ENCODE peak calls at places on chromosome 11, in nine cellular contexts. One of them, this sample, is unnamed.

GRCh38 chr11:27718853-27719574 is 18.8 kb upstream of the BDNF start:
- DNase-seq in upper lobe of right lung: peak
- DNase-seq in cardiac fibroblast: peak
- DNase-seq in stimulated activated CD4-positive, alpha-beta T cell treated with anti-CD3 and anti-CD28 coated beads, Interleukin-1b, Interleukin-23, amount 100 ng/mL, for 24 hours: no peak
- DNase-seq in IMR-90: peak
- DNase-seq in RCC 7860: no peak
- DNase-seq in tibial artery: peak
- DNase-seq in MM.1S: no peak
- DNase-seq in stimulated activated CD8-positive, alpha-beta memory T cell treated with anti-CD3 and anti-CD28 coated beads, Interleukin-4, amount 100 ng/mL, for 4 hours: no peak
- DNase-seq in this sample: peak

GRCh38 chr11:10322830-10323792 is 18.2 kb downstream of the ADM start:
- DNase-seq in upper lobe of right lung: no peak
- DNase-seq in cardiac fibroblast: peak
- DNase-seq in stimulated activated CD4-positive, alpha-beta T cell treated with anti-CD3 and anti-CD28 coated beads, Interleukin-1b, Interleukin-23, amount 100 ng/mL, for 24 hours: peak
- DNase-seq in IMR-90: peak
- DNase-seq in RCC 7860: peak
- DNase-seq in tibial artery: peak
- DNase-seq in MM.1S: peak
- DNase-seq in stimulated activated CD8-positive, alpha-beta memory T cell treated with anti-CD3 and anti-CD28 coated beads, Interleukin-4, amount 100 ng/mL, for 4 hours: no peak
- DNase-seq in this sample: peak

GRCh38 chr11:12079726-12080556 is 30.4 kb upstream of the MICAL2 start:
- DNase-seq in upper lobe of right lung: peak
- DNase-seq in cardiac fibroblast: peak
- DNase-seq in stimulated activated CD4-positive, alpha-beta T cell treated with anti-CD3 and anti-CD28 coated beads, Interleukin-1b, Interleukin-23, amount 100 ng/mL, for 24 hours: no peak
- DNase-seq in IMR-90: peak
- DNase-seq in RCC 7860: peak
- DNase-seq in tibial artery: peak
- DNase-seq in MM.1S: no peak
- DNase-seq in stimulated activated CD8-positive, alpha-beta memory T cell treated with anti-CD3 and anti-CD28 coated beads, Interleukin-4, amount 100 ng/mL, for 4 hours: no peak
- DNase-seq in this sample: peak

GRCh38 chr11:117281159-117281558 is 10.0 kb upstream of the BACE1-AS start:
- DNase-seq in upper lobe of right lung: no peak
- DNase-seq in cardiac fibroblast: peak
- DNase-seq in stimulated activated CD4-positive, alpha-beta T cell treated with anti-CD3 and anti-CD28 coated beads, Interleukin-1b, Interleukin-23, amount 100 ng/mL, for 24 hours: no peak
- DNase-seq in IMR-90: peak
- DNase-seq in RCC 7860: peak
- DNase-seq in tibial artery: no peak
- DNase-seq in MM.1S: no peak
- DNase-seq in stimulated activated CD8-positive, alpha-beta memory T cell treated with anti-CD3 and anti-CD28 coated beads, Interleukin-4, amount 100 ng/mL, for 4 hours: no peak
- DNase-seq in this sample: peak

GRCh38 chr11:36002196-36002595 is 58.3 kb downstream of the LDLRAD3 start:
- DNase-seq in upper lobe of right lung: no peak
- DNase-seq in cardiac fibroblast: peak
- DNase-seq in stimulated activated CD4-positive, alpha-beta T cell treated with anti-CD3 and anti-CD28 coated beads, Interleukin-1b, Interleukin-23, amount 100 ng/mL, for 24 hours: no peak
- DNase-seq in IMR-90: no peak
- DNase-seq in RCC 7860: no peak
- DNase-seq in tibial artery: no peak
- DNase-seq in MM.1S: no peak
- DNase-seq in stimulated activated CD8-positive, alpha-beta memory T cell treated with anti-CD3 and anti-CD28 coated beads, Interleukin-4, amount 100 ng/mL, for 4 hours: no peak
- DNase-seq in this sample: no peak

GRCh38 chr11:111329306-111330204 is 31.2 kb downstream of the POU2AF3 start:
- DNase-seq in upper lobe of right lung: no peak
- DNase-seq in cardiac fibroblast: no peak
- DNase-seq in stimulated activated CD4-positive, alpha-beta T cell treated with anti-CD3 and anti-CD28 coated beads, Interleukin-1b, Interleukin-23, amount 100 ng/mL, for 24 hours: no peak
- DNase-seq in IMR-90: no peak
- DNase-seq in RCC 7860: no peak
- DNase-seq in tibial artery: peak
- DNase-seq in MM.1S: no peak
- DNase-seq in stimulated activated CD8-positive, alpha-beta memory T cell treated with anti-CD3 and anti-CD28 coated beads, Interleukin-4, amount 100 ng/mL, for 4 hours: no peak
- DNase-seq in this sample: no peak

GRCh38 chr11:130096042-130096441 is 26.3 kb downstream of the APLP2 start:
- DNase-seq in upper lobe of right lung: no peak
- DNase-seq in cardiac fibroblast: no peak
- DNase-seq in stimulated activated CD4-positive, alpha-beta T cell treated with anti-CD3 and anti-CD28 coated beads, Interleukin-1b, Interleukin-23, amount 100 ng/mL, for 24 hours: no peak
- DNase-seq in IMR-90: no peak
- DNase-seq in RCC 7860: no peak
- DNase-seq in tibial artery: no peak
- DNase-seq in MM.1S: no peak
- DNase-seq in stimulated activated CD8-positive, alpha-beta memory T cell treated with anti-CD3 and anti-CD28 coated beads, Interleukin-4, amount 100 ng/mL, for 4 hours: no peak
- DNase-seq in this sample: no peak

GRCh38 chr11:61158691-61159381 is 2.4 kb downstream of the VPS37C start:
- DNase-seq in upper lobe of right lung: no peak
- DNase-seq in cardiac fibroblast: peak
- DNase-seq in stimulated activated CD4-positive, alpha-beta T cell treated with anti-CD3 and anti-CD28 coated beads, Interleukin-1b, Interleukin-23, amount 100 ng/mL, for 24 hours: no peak
- DNase-seq in IMR-90: peak
- DNase-seq in RCC 7860: peak
- DNase-seq in tibial artery: no peak
- DNase-seq in MM.1S: no peak
- DNase-seq in stimulated activated CD8-positive, alpha-beta memory T cell treated with anti-CD3 and anti-CD28 coated beads, Interleukin-4, amount 100 ng/mL, for 4 hours: no peak
- DNase-seq in this sample: peak

GRCh38 chr11:70448983-70449567 is 50.7 kb downstream of the CTTN start:
- DNase-seq in upper lobe of right lung: no peak
- DNase-seq in cardiac fibroblast: no peak
- DNase-seq in stimulated activated CD4-positive, alpha-beta T cell treated with anti-CD3 and anti-CD28 coated beads, Interleukin-1b, Interleukin-23, amount 100 ng/mL, for 24 hours: no peak
- DNase-seq in IMR-90: no peak
- DNase-seq in RCC 7860: no peak
- DNase-seq in tibial artery: no peak
- DNase-seq in MM.1S: no peak
- DNase-seq in stimulated activated CD8-positive, alpha-beta memory T cell treated with anti-CD3 and anti-CD28 coated beads, Interleukin-4, amount 100 ng/mL, for 4 hours: no peak
- DNase-seq in this sample: no peak

GRCh38 chr11:117748771-117749540 is 48.1 kb downstream of the DSCAML1 start:
- DNase-seq in upper lobe of right lung: no peak
- DNase-seq in cardiac fibroblast: no peak
- DNase-seq in stimulated activated CD4-positive, alpha-beta T cell treated with anti-CD3 and anti-CD28 coated beads, Interleukin-1b, Interleukin-23, amount 100 ng/mL, for 24 hours: no peak
- DNase-seq in IMR-90: no peak
- DNase-seq in RCC 7860: no peak
- DNase-seq in tibial artery: no peak
- DNase-seq in MM.1S: no peak
- DNase-seq in stimulated activated CD8-positive, alpha-beta memory T cell treated with anti-CD3 and anti-CD28 coated beads, Interleukin-4, amount 100 ng/mL, for 4 hours: no peak
- DNase-seq in this sample: no peak

GRCh38 chr11:3709977-3710376 is 38.8 kb upstream of the CHRNA10 start:
- DNase-seq in upper lobe of right lung: no peak
- DNase-seq in cardiac fibroblast: peak
- DNase-seq in stimulated activated CD4-positive, alpha-beta T cell treated with anti-CD3 and anti-CD28 coated beads, Interleukin-1b, Interleukin-23, amount 100 ng/mL, for 24 hours: no peak
- DNase-seq in IMR-90: peak
- DNase-seq in RCC 7860: no peak
- DNase-seq in tibial artery: no peak
- DNase-seq in MM.1S: no peak
- DNase-seq in stimulated activated CD8-positive, alpha-beta memory T cell treated with anti-CD3 and anti-CD28 coated beads, Interleukin-4, amount 100 ng/mL, for 4 hours: no peak
- DNase-seq in this sample: peak

GRCh38 chr11:95256204-95256819 is 25.3 kb upstream of the SESN3 start:
- DNase-seq in upper lobe of right lung: no peak
- DNase-seq in cardiac fibroblast: peak
- DNase-seq in stimulated activated CD4-positive, alpha-beta T cell treated with anti-CD3 and anti-CD28 coated beads, Interleukin-1b, Interleukin-23, amount 100 ng/mL, for 24 hours: no peak
- DNase-seq in IMR-90: peak
- DNase-seq in RCC 7860: no peak
- DNase-seq in tibial artery: no peak
- DNase-seq in MM.1S: no peak
- DNase-seq in stimulated activated CD8-positive, alpha-beta memory T cell treated with anti-CD3 and anti-CD28 coated beads, Interleukin-4, amount 100 ng/mL, for 4 hours: no peak
- DNase-seq in this sample: peak

GRCh38 chr11:12198261-12198925 is 88.0 kb downstream of the MICAL2 start:
- DNase-seq in upper lobe of right lung: peak
- DNase-seq in cardiac fibroblast: no peak
- DNase-seq in stimulated activated CD4-positive, alpha-beta T cell treated with anti-CD3 and anti-CD28 coated beads, Interleukin-1b, Interleukin-23, amount 100 ng/mL, for 24 hours: no peak
- DNase-seq in IMR-90: no peak
- DNase-seq in RCC 7860: no peak
- DNase-seq in tibial artery: peak
- DNase-seq in MM.1S: no peak
- DNase-seq in stimulated activated CD8-positive, alpha-beta memory T cell treated with anti-CD3 and anti-CD28 coated beads, Interleukin-4, amount 100 ng/mL, for 4 hours: no peak
- DNase-seq in this sample: no peak

GRCh38 chr11:103892603-103893002 is 143.8 kb upstream of the DDI1 start:
- DNase-seq in upper lobe of right lung: no peak
- DNase-seq in cardiac fibroblast: peak
- DNase-seq in stimulated activated CD4-positive, alpha-beta T cell treated with anti-CD3 and anti-CD28 coated beads, Interleukin-1b, Interleukin-23, amount 100 ng/mL, for 24 hours: no peak
- DNase-seq in IMR-90: peak
- DNase-seq in RCC 7860: peak
- DNase-seq in tibial artery: no peak
- DNase-seq in MM.1S: no peak
- DNase-seq in stimulated activated CD8-positive, alpha-beta memory T cell treated with anti-CD3 and anti-CD28 coated beads, Interleukin-4, amount 100 ng/mL, for 4 hours: no peak
- DNase-seq in this sample: peak

GRCh38 chr11:90874971-90875370 is 652.1 kb upstream of the CHORDC1 start:
- DNase-seq in upper lobe of right lung: no peak
- DNase-seq in cardiac fibroblast: no peak
- DNase-seq in stimulated activated CD4-positive, alpha-beta T cell treated with anti-CD3 and anti-CD28 coated beads, Interleukin-1b, Interleukin-23, amount 100 ng/mL, for 24 hours: no peak
- DNase-seq in IMR-90: no peak
- DNase-seq in RCC 7860: no peak
- DNase-seq in tibial artery: no peak
- DNase-seq in MM.1S: no peak
- DNase-seq in stimulated activated CD8-positive, alpha-beta memory T cell treated with anti-CD3 and anti-CD28 coated beads, Interleukin-4, amount 100 ng/mL, for 4 hours: no peak
- DNase-seq in this sample: no peak

This sample was measured in iris pigment epithelial cell.